ENCODE peak calls at places on chromosomes 6 and 20, in four cellular contexts. L is SK-N-SH, B is HepG2, Z is K562. R is an unnamed sample.

GRCh38 chr20:44594730-44595129 is 12.4 kb downstream of the PKIG start:
- DNase-seq in L (no peak), Z (peak; percentile 22), B (no peak), R (no peak)

GRCh38 chr20:35662541-35662940 is 2.2 kb downstream of the CPNE1 start:
- DNase-seq in B (no peak), L (no peak), Z (no peak), R (no peak)

GRCh38 chr6:31720196-31720770 is 1.3 kb downstream of the LY6G6C start:
- DNase-seq in L (no peak), Z (no peak), B (no peak), R (no peak)

GRCh38 chr6:146312606-146313005 is 231.0 kb upstream of the RAB32 start:
- DNase-seq in Z (no peak), L (no peak), B (no peak), R (no peak)

GRCh38 chr20:50267041-50267865 is 76.6 kb downstream of the CEBPB start:
- DNase-seq in L (no peak), Z (no peak), B (peak; percentile 79), R (peak; percentile 58)

GRCh38 chr20:57390604-57391438 is at the start of gene RBM38:
- DNase-seq in Z (peak; percentile 96), B (peak; percentile 56), L (peak; percentile 99), R (peak; percentile 78)

GRCh38 chr6:11354019-11354418 is 121.6 kb upstream of the NEDD9 start:
- DNase-seq in L (no peak), B (no peak), Z (no peak), R (no peak)

GRCh38 chr6:44653761-44654218 is 266.3 kb downstream of the CDC5L start:
- DNase-seq in L (no peak), B (no peak), Z (no peak), R (no peak)

GRCh38 chr6:134866563-134866962 is 83.3 kb downstream of the ALDH8A1 start:
- DNase-seq in L (no peak), Z (no peak), B (no peak), R (no peak)

GRCh38 chr6:141498980-141499379 is 633.7 kb upstream of the GJE1 start:
- DNase-seq in B (no peak), L (no peak), Z (no peak), R (no peak)

GRCh38 chr6:33815854-33816253 is 12.1 kb upstream of the MLN start:
- DNase-seq in Z (peak; percentile 75), B (no peak), L (peak; percentile 87), R (peak; percentile 73)

GRCh38 chr6:47111685-47112084 is 69.6 kb upstream of the ADGRF1 start:
- DNase-seq in B (peak; percentile 93), L (no peak), Z (no peak), R (no peak)

GRCh38 chr6:79570802-79571367 is 33.7 kb upstream of the LCA5 start:
- DNase-seq in B (peak; percentile 41), Z (peak; percentile 42), L (peak; percentile 54), R (no peak)

GRCh38 chr20:34493646-34494045 is 22.6 kb upstream of the DYNLRB1 start:
- DNase-seq in L (no peak), Z (no peak), B (no peak), R (no peak)

GRCh38 chr20:9088556-9088955 is 19.7 kb downstream of the PLCB4 start:
- DNase-seq in L (no peak), B (no peak), Z (no peak), R (no peak)

GRCh38 chr20:5696011-5696559 is 54.1 kb upstream of the SHLD1 start:
- DNase-seq in L (no peak), Z (no peak), B (peak; percentile 47), R (no peak)

GRCh38 chr6:130118236-130118635 is 99.9 kb downstream of the L3MBTL3 start:
- DNase-seq in Z (no peak), B (no peak), L (no peak), R (no peak)

GRCh38 chr20:52434041-52434425 is 242.5 kb upstream of the ZFP64 start:
- DNase-seq in Z (no peak), L (no peak), B (no peak), R (no peak)

GRCh38 chr6:33995046-33995872 is 150.6 kb downstream of the GRM4 start:
- DNase-seq in Z (no peak), B (peak; percentile 80), L (no peak), R (no peak)

GRCh38 chr20:53487453-53487852 is 106.2 kb downstream of the ZNF217 start:
- DNase-seq in B (no peak), Z (no peak), L (no peak), R (no peak)

GRCh38 chr6:148144917-148145521 is 197.6 kb upstream of the SASH1 start:
- DNase-seq in L (peak; percentile 32), B (peak; percentile 64), Z (peak; percentile 71), R (peak; percentile 78)

GRCh38 chr6:143529095-143529494 is 17.6 kb upstream of the FUCA2 start:
- DNase-seq in L (peak; percentile 41), Z (no peak), B (no peak), R (no peak)

GRCh38 chr20:61434361-61434781 is 182.3 kb downstream of the CDH4 start:
- DNase-seq in L (no peak), Z (no peak), B (no peak), R (no peak)

GRCh38 chr6:140485740-140486467 is 1111.5 kb upstream of the CITED2 start:
- DNase-seq in B (no peak), L (no peak), Z (peak; percentile 26), R (no peak)

GRCh38 chr20:20005381-20005780 is 11.8 kb upstream of the NAA20 start:
- DNase-seq in Z (no peak), L (no peak), B (peak; percentile 51), R (no peak)

GRCh38 chr20:63158845-63159244 is 57.1 kb downstream of the YTHDF1 start:
- DNase-seq in B (no peak), Z (no peak), L (no peak), R (no peak)

GRCh38 chr6:30238178-30238795 is 25.1 kb upstream of the TRIM26 start:
- DNase-seq in Z (peak; percentile 49), L (peak; percentile 44), B (peak; percentile 60), R (peak; percentile 27)

GRCh38 chr20:45039470-45039811 is 61.5 kb downstream of the KCNS1 start:
- DNase-seq in L (no peak), Z (no peak), B (no peak), R (no peak)

GRCh38 chr6:168116446-168116974 is 37.5 kb upstream of the FRMD1 start:
- DNase-seq in Z (no peak), B (no peak), L (no peak), R (no peak)

GRCh38 chr20:63508072-63508768 is 9.3 kb upstream of the EEF1A2 start:
- DNase-seq in L (no peak), Z (no peak), B (no peak), R (no peak)

GRCh38 chr6:21438237-21438985 is 155.1 kb upstream of the SOX4 start:
- DNase-seq in L (no peak), Z (no peak), B (no peak), R (no peak)

GRCh38 chr6:21436625-21437024 is 156.9 kb upstream of the SOX4 start:
- DNase-seq in L (no peak), B (no peak), Z (no peak), R (no peak)

GRCh38 chr6:21437583-21437982 is 156.0 kb upstream of the SOX4 start:
- DNase-seq in Z (no peak), L (no peak), B (no peak), R (no peak)

GRCh38 chr6:21441386-21441785 is 152.2 kb upstream of the SOX4 start:
- DNase-seq in Z (no peak), L (no peak), B (no peak), R (no peak)

GRCh38 chr6:21438986-21439352 is 154.6 kb upstream of the SOX4 start:
- DNase-seq in L (no peak), Z (no peak), B (no peak), R (no peak)
- TF ChIP-seq FOXJ3 in L (no peak), Z (no peak), B (no peak), R (no peak)

GRCh38 chr6:166237611-166238010 is 70.0 kb upstream of the TBXT start:
- DNase-seq in B (no peak), L (no peak), Z (no peak), R (no peak)
- TF ChIP-seq FOXJ3 in B (no peak), L (no peak), Z (no peak), R (no peak)

DNA sequence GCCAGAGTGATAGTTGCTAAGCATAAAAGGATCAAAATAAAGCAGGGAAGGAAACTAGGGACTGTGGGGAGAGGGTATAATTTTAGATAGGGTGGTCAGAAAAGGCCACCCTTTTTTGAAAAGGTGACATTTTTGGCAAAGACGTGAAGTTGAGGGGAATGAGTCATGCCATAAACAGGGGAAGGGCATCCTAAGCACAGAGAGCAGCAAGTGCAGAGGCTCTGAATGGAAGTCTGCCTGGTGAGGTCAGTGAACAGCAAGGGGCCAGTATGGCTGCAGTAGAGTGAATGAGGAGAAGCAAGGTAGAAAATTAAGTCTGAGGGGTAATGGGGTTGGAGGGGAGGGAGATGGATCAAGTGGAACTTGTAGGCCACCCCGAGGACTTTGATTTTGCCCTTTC is 2.4 kb downstream of the KLC4 start:
- DNase-seq in Z (no peak), L (no peak), B (no peak), R (no peak)
- TF ChIP-seq FOXJ3 in Z (no peak), L (no peak), B (no peak), R (no peak)

GRCh38 chr20:17966432-17967312 is 1.9 kb downstream of the SNX5 start:
- DNase-seq in Z (no peak), B (peak; percentile 67), L (peak; percentile 55), R (no peak)
- TF ChIP-seq FOXJ3 in Z (no peak), B (no peak), L (no peak), R (no peak)

DNA sequence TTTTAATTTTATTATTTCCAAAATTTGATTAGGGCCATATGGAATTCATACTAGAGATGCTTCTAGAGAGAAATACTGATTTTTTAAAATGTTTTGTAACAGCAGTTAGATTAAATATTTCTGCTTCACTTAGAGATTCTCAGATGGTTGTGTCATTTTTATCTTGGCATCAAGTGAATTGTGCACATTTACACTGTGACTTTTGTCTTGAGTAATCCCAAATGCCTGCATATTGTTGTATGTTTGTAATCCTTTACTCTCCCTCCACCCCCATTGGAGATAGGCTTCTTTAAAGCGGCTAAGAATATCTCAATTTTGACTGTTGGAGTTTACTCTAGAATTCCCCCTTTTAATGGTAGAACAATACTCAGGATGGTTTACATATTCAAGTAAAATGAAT is 19.0 kb downstream of the STX16 start:
- DNase-seq in B (no peak), Z (no peak), L (no peak), R (no peak)
- TF ChIP-seq FOXJ3 in B (no peak), Z (no peak), L (no peak), R (no peak)

GRCh38 chr20:4272225-4272624 is 256.9 kb upstream of the RNF24 start:
- DNase-seq in Z (no peak), L (no peak), B (no peak), R (no peak)
- TF ChIP-seq FOXJ3 in Z (no peak), L (no peak), B (no peak), R (no peak)

GRCh38 chr6:1381397-1382330 is 7.7 kb upstream of the FOXF2 start:
- DNase-seq in L (peak; percentile 86), B (no peak), Z (peak; percentile 77), R (peak; percentile 80)
- TF ChIP-seq FOXJ3 in L (no peak), B (no peak), Z (no peak), R (no peak)

GRCh38 chr6:144896876-144897275 is 611.7 kb downstream of the UTRN start:
- DNase-seq in Z (no peak), B (no peak), L (no peak), R (no peak)
- TF ChIP-seq FOXJ3 in Z (no peak), B (no peak), L (no peak), R (no peak)